ENCODE peak calls at places on chromosomes 13 and 19, in four cellular contexts. X is neural progenitor cell, D is fibroblast of mammary gland, V is foreskin fibroblast. F is an unnamed sample.
A peak's percentile ranks its signal among the peaks of the same experiment; 100 is the strongest.

GRCh38 chr19:5149508-5149907 is 180.6 kb downstream of the KDM4B start:
- DNase-seq in X (no peak), D (no peak), V (no peak), F (no peak)

GRCh38 chr13:63117710-63118109 is 1702.1 kb upstream of the PCDH20 start:
- DNase-seq in X (no peak), D (no peak), V (no peak), F (no peak)

GRCh38 chr13:50611117-50611781 is 232.2 kb downstream of the DLEU7 start:
- DNase-seq in X (no peak), D (no peak), V (no peak), F (no peak)

GRCh38 chr13:113151745-113152707 is 6.4 kb upstream of the PROZ start:
- DNase-seq in X (no peak), D (peak; percentile 79), V (peak; percentile 60), F (no peak)

GRCh38 chr13:44648392-44649117 is 72.4 kb upstream of the TSC22D1 start:
- DNase-seq in X (no peak), D (peak; percentile 56), V (peak; percentile 34), F (no peak)

GRCh38 chr13:110067355-110068175 is 239.4 kb downstream of the COL4A1 start:
- DNase-seq in X (no peak), D (peak; percentile 24), V (no peak), F (no peak)

GRCh38 chr13:113451951-113452421 is 1.3 kb downstream of the ADPRHL1 start:
- DNase-seq in X (no peak), D (no peak), V (no peak), F (no peak)

GRCh38 chr13:93963266-93964131 is 516.0 kb downstream of the DCT start:
- DNase-seq in X (no peak), D (peak; percentile 76), V (peak; percentile 74), F (no peak)

GRCh38 chr19:21468791-21469190 is 36.6 kb upstream of the ZNF429 start:
- DNase-seq in X (peak; percentile 6), D (no peak), V (no peak), F (no peak)

GRCh38 chr13:106096661-106097092 is 438.8 kb downstream of the EFNB2 start:
- DNase-seq in X (no peak), D (peak; percentile 76), V (peak; percentile 37), F (no peak)

DNA sequence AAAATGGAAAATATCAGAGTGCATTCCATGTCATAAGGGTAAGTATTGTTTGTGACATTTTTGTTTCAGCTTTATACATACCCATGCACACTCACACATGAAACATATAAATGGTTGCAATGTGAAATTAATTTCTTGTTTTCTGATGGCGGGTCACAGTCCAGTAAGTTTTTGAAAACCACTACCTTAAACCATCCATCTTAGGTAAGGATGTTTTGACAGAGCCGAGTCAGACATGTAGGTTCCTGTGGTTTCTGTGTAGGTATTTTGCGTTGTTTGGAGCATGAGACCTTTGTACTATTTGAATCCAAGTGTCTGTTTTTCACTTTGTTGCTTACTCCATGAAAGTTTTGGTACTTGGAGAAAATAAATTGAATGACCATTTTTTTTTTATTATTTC is 121.7 kb downstream of the B3GLCT start:
- DNase-seq in X (no peak), D (no peak), V (no peak), F (no peak)
- TF ChIP-seq CTCF in X (no peak), D (no peak), V (no peak), F (no peak)

GRCh38 chr13:108342369-108343289 is 73.1 kb downstream of the TNFSF13B start:
- DNase-seq in X (peak; percentile 58), D (peak; percentile 50), V (peak; percentile 4), F (no peak)
- TF ChIP-seq CTCF in X (peak; percentile 73), D (peak; percentile 63), V (peak; percentile 64), F (peak; percentile 49)

GRCh38 chr13:97809576-97809975 is 143.9 kb upstream of the IPO5 start:
- DNase-seq in X (no peak), D (peak; percentile 23), V (no peak), F (no peak)

DNA sequence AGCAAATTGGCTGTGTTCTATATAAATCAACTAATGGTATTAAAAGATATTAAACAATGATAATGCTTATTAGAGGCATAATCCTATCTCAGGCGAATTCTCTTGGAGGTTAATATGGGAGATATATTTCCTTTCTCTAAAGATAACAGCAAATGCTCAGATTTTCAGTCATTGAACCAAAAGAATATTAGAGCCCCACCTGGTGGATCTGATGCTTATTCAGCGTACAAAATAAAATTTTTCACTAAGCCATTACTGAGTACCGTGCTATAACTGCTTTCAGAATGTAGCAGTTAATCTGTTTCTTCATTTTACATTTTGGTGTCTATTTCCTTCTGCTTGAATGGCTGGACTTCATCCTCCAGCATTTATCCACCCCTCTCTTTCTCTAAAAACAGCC is 143.3 kb upstream of the IPO5 start:
- DNase-seq in X (peak; percentile 15), D (peak; percentile 43), V (no peak), F (no peak)
- TF ChIP-seq CTCF in X (peak; percentile 55), D (peak; percentile 62), V (peak; percentile 53), F (no peak)

GRCh38 chr13:71830736-71831135 is 36.3 kb downstream of the DACH1 start:
- DNase-seq in X (no peak), D (no peak), V (no peak), F (no peak)

GRCh38 chr13:71828564-71828963 is 38.4 kb downstream of the DACH1 start:
- DNase-seq in X (no peak), D (no peak), V (no peak), F (no peak)

GRCh38 chr13:71829542-71829941 is 37.5 kb downstream of the DACH1 start:
- DNase-seq in X (no peak), D (no peak), V (no peak), F (no peak)

GRCh38 chr13:71831716-71832115 is 35.3 kb downstream of the DACH1 start:
- DNase-seq in X (peak; percentile 69), D (no peak), V (no peak), F (no peak)

DNA sequence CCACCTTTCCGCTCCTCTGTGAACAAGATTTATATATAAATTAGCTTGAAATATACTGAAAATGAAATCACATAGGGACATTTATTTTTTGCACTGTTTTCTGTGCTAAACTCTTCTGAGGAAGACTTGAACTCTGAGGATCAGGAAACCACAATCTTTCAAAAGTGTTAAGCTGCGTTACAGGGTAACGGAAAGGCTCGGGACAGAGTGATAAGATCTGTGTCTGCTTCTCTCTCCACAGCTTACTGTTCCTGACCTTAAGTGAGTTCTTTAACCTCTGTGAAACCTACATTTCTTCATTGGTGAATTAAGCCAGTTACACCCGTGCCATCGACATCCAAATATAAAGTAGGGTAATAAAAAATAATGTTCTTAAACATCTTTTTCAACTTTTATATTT is 38.9 kb downstream of the DACH1 start:
- DNase-seq in X (no peak), D (no peak), V (no peak), F (no peak)
- TF ChIP-seq CTCF in X (no peak), D (no peak), V (no peak), F (no peak)

GRCh38 chr13:24150613-24151012 is 9.9 kb upstream of the SPATA13 start:
- DNase-seq in X (no peak), D (no peak), V (no peak), F (no peak)

GRCh38 chr13:24146961-24147569 is 13.5 kb upstream of the SPATA13 start:
- DNase-seq in X (no peak), D (no peak), V (no peak), F (no peak)

GRCh38 chr13:24149306-24150032 is 11.1 kb upstream of the SPATA13 start:
- DNase-seq in X (no peak), D (peak; percentile 66), V (no peak), F (no peak)

GRCh38 chr13:24147570-24147963 is 13.0 kb upstream of the SPATA13 start:
- DNase-seq in X (no peak), D (no peak), V (no peak), F (no peak)

DNA sequence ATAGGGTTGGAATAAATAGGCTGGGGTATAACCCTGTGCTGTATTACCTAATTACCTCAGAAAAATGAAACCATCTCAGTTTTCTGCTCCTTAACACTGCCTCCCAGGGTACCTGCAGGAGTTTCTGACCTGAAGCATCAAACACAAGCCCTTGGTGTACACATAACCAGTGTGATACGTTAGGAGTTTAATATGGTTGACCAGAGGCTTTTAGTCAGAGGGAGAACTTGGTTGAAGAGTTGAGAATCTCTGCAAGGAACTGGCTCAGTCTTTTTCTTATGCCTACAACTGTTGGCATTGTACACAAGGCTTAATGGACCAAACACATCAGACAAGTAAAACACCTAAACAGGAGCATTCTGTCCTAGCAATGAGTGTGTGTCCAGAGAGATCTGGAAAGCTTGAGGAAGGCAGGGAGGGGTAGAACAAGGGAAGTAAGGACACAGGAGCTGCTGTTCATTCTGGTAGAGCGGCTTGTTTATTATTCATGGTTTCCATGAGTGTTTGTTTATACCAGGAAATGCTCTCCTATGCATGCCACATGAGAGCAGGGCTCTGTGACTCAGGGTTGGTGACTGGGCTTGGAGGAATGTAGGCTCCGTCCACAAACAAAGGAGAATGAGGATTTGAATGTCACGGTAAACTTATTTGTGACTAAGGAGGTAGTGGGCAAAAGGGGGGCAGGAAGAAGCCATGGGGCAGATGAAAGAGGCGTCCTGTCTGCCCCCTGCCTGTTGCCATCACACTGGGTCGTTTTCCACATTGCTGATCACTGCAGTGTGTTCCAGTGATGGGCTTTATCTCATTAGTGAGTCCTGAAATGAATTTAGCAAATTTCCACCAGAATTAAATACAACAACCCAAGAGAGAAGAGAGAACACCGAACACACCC is 11.9 kb upstream of the SPATA13 start:
- DNase-seq in X (no peak), D (peak; percentile 98), V (peak; percentile 96), F (no peak)
- TF ChIP-seq CTCF in X (no peak), D (peak; percentile 19), V (peak; percentile 23), F (no peak)

GRCh38 chr19:55212447-55212846 is 3.1 kb upstream of the PTPRH start:
- DNase-seq in X (no peak), D (no peak), V (no peak), F (no peak)
- TF ChIP-seq CTCF in X (peak; percentile 16), D (peak; percentile 33), V (no peak), F (peak; percentile 52)